ENCODE peak calls at places on chromosome 4, in five cellular contexts. I, E, R, O and M are unnamed samples.

GRCh38 chr4:98557497-98557896 is 100.9 kb downstream of the TSPAN5 start:
- DNase-seq in O (no peak), E (peak), I (no peak), R (no peak), M (no peak)

GRCh38 chr4:4995103-4995761 is 24.0 kb downstream of the CYTL1 start:
- DNase-seq in I (peak), O (peak), E (peak), R (no peak), M (peak)

GRCh38 chr4:127788517-127788916 is 6.4 kb downstream of the HSPA4L start:
- DNase-seq in E (peak), O (no peak), R (no peak), I (no peak), M (peak)

GRCh38 chr4:181684310-181684709 is 558.9 kb upstream of the TENM3 start:
- DNase-seq in E (no peak), R (no peak), I (no peak), O (no peak), M (no peak)

GRCh38 chr4:84734037-84734436 is 151.1 kb downstream of the CDS1 start:
- DNase-seq in R (no peak), O (no peak), I (no peak), E (no peak), M (no peak)

GRCh38 chr4:100984901-100985300 is 362.4 kb downstream of the PPP3CA start:
- DNase-seq in I (no peak), O (no peak), E (no peak), R (no peak), M (no peak)

GRCh38 chr4:127055349-127055748 is 577.4 kb upstream of the INTU start:
- DNase-seq in R (no peak), O (no peak), E (no peak), I (no peak), M (no peak)

GRCh38 chr4:25486171-25486570 is 109.1 kb downstream of the ANAPC4 start:
- DNase-seq in I (no peak), R (no peak), O (no peak), E (no peak), M (no peak)

GRCh38 chr4:142696334-142697122 is 149.6 kb downstream of the INPP4B start:
- DNase-seq in R (no peak), O (no peak), E (no peak), I (no peak), M (no peak)

GRCh38 chr4:147760695-147761094 is 28.8 kb downstream of the ARHGAP10 start:
- DNase-seq in O (no peak), E (no peak), R (no peak), I (no peak), M (no peak)

GRCh38 chr4:93495346-93495745 is 333.2 kb upstream of the ATOH1 start:
- DNase-seq in I (no peak), O (no peak), R (no peak), E (no peak), M (no peak)

GRCh38 chr4:142743071-142743825 is 102.9 kb downstream of the INPP4B start:
- DNase-seq in R (no peak), E (no peak), I (no peak), O (no peak), M (no peak)

GRCh38 chr4:5366421-5366820 is 315.1 kb downstream of the STK32B start:
- DNase-seq in R (no peak), I (no peak), E (no peak), O (no peak), M (no peak)

GRCh38 chr4:166318810-166319525 is 445.9 kb downstream of the TLL1 start:
- DNase-seq in O (no peak), E (no peak), I (no peak), R (no peak), M (no peak)

GRCh38 chr4:144754562-144755410 is 108.8 kb downstream of the HHIP start:
- DNase-seq in E (peak), I (no peak), R (no peak), O (no peak), M (no peak)

GRCh38 chr4:185128272-185129119 is 14.6 kb upstream of the SLC25A4 start:
- DNase-seq in I (no peak), E (no peak), R (no peak), O (peak), M (peak)

GRCh38 chr4:22287626-22288025 is 228.2 kb downstream of the ADGRA3 start:
- DNase-seq in I (no peak), E (no peak), O (no peak), R (no peak), M (no peak)

GRCh38 chr4:110616162-110617062 is 6.5 kb downstream of the PITX2 start:
- DNase-seq in O (no peak), E (no peak), R (no peak), I (no peak), M (no peak)

GRCh38 chr4:61734409-61734808 is 534.3 kb downstream of the ADGRL3 start:
- DNase-seq in R (no peak), O (no peak), E (no peak), I (no peak), M (no peak)

GRCh38 chr4:23889368-23889767 is 479 bp downstream of the PPARGC1A start:
- DNase-seq in I (no peak), O (no peak), R (no peak), E (no peak), M (no peak)

GRCh38 chr4:183659919-183660318 is 826 bp downstream of the TRAPPC11 start:
- DNase-seq in E (no peak), R (no peak), I (no peak), O (no peak), M (peak)

GRCh38 chr4:183471960-183472708 is 27.7 kb downstream of the CDKN2AIP start:
- DNase-seq in E (peak), I (peak), R (peak), O (peak), M (peak)

GRCh38 chr4:40238008-40238699 is 41.3 kb downstream of the RHOH start:
- DNase-seq in R (no peak), O (no peak), I (no peak), E (no peak), M (no peak)

GRCh38 chr4:99715286-99715685 is 57.7 kb upstream of the C4orf54 start:
- DNase-seq in O (no peak), R (no peak), I (no peak), E (no peak), M (no peak)

GRCh38 chr4:2902126-2902525 is 58.5 kb downstream of the ADD1 start:
- DNase-seq in R (no peak), I (no peak), O (no peak), E (no peak), M (no peak)

GRCh38 chr4:15755781-15756180 is 22.3 kb upstream of the CD38 start:
- DNase-seq in O (no peak), R (no peak), I (no peak), E (no peak), M (no peak)

GRCh38 chr4:44914223-44914622 is 187.9 kb upstream of the GNPDA2 start:
- DNase-seq in R (no peak), E (no peak), I (no peak), O (no peak), M (no peak)

GRCh38 chr4:38060829-38061431 is 100.7 kb downstream of the PTTG2 start:
- DNase-seq in R (no peak), O (no peak), E (no peak), I (no peak), M (no peak)

GRCh38 chr4:40523581-40523980 is 106.1 kb downstream of the RBM47 start:
- DNase-seq in R (no peak), E (no peak), I (no peak), O (no peak), M (no peak)

GRCh38 chr4:120432451-120432850 is 365.8 kb upstream of the MAD2L1 start:
- DNase-seq in I (no peak), E (no peak), R (no peak), O (no peak), M (no peak)

GRCh38 chr4:182832352-182833120 is 84.7 kb downstream of the DCTD start:
- DNase-seq in O (no peak), E (no peak), I (no peak), R (no peak), M (no peak)

GRCh38 chr4:2413821-2414610 is 4.4 kb downstream of the ZFYVE28 start:
- DNase-seq in R (no peak), I (no peak), O (no peak), E (no peak), M (no peak)

GRCh38 chr4:184400891-184401290 is 73.5 kb downstream of the IRF2 start:
- DNase-seq in E (no peak), I (no peak), O (no peak), R (no peak), M (no peak)

GRCh38 chr4:6693274-6694176 is at the start of gene S100P:
- DNase-seq in O (no peak), R (no peak), E (no peak), I (no peak), M (no peak)
- TF ChIP-seq POLR2A in O (no peak), R (no peak), E (no peak), I (no peak), M (no peak)

GRCh38 chr4:158825443-158826036 is 56.7 kb downstream of the FNIP2 start:
- DNase-seq in O (no peak), I (no peak), E (no peak), R (no peak), M (peak)

GRCh38 chr4:158824425-158825274 is 55.8 kb downstream of the FNIP2 start:
- DNase-seq in R (no peak), I (peak), E (no peak), O (no peak), M (no peak)

GRCh38 chr4:158827475-158828085 is 58.8 kb downstream of the FNIP2 start:
- DNase-seq in R (no peak), E (no peak), I (no peak), O (no peak), M (peak)

GRCh38 chr4:158826882-158827281 is 58.1 kb downstream of the FNIP2 start:
- DNase-seq in R (no peak), E (no peak), O (no peak), I (no peak), M (peak)

GRCh38 chr4:158826057-158826456 is 57.2 kb downstream of the FNIP2 start:
- DNase-seq in O (no peak), E (no peak), I (no peak), R (no peak), M (no peak)
- TF ChIP-seq POLR2A in O (no peak), E (no peak), I (no peak), R (no peak), M (no peak)

GRCh38 chr4:137531951-137532868 is at the start of gene PCDH18:
- DNase-seq in R (peak), I (peak), E (no peak), O (no peak), M (no peak)
- TF ChIP-seq POLR2A in R (no peak), I (no peak), E (no peak), O (no peak), M (no peak)

GRCh38 chr4:89894654-89895652 is at the start of gene MMRN1:
- DNase-seq in R (no peak), O (no peak), I (no peak), E (no peak), M (peak)
- TF ChIP-seq POLR2A in R (no peak), O (no peak), I (no peak), E (no peak), M (no peak)

GRCh38 chr4:102758241-102758871 is 2.4 kb downstream of the MANBA start:
- DNase-seq in I (no peak), O (no peak), E (no peak), R (no peak), M (no peak)

GRCh38 chr4:102761478-102761790 is 666 bp upstream of the MANBA start:
- DNase-seq in E (no peak), O (no peak), R (no peak), I (no peak), M (no peak)

GRCh38 chr4:102761902-102762301 is 1.1 kb upstream of the MANBA start:
- DNase-seq in R (no peak), O (no peak), E (no peak), I (no peak), M (no peak)

GRCh38 chr4:102759835-102760644 is 728 bp downstream of the MANBA start:
- DNase-seq in E (no peak), O (no peak), I (no peak), R (peak), M (peak)

GRCh38 chr4:102760645-102761477 is at the start of gene MANBA:
- DNase-seq in R (peak), E (peak), O (peak), I (peak), M (peak)
- TF ChIP-seq POLR2A in R (peak), E (peak), O (peak), I (peak), M (peak)

GRCh38 chr4:7067147-7067522 is 729 bp downstream of the GRPEL1 start:
- DNase-seq in I (peak), R (no peak), E (no peak), O (no peak), M (no peak)

GRCh38 chr4:7066493-7066892 is 1.4 kb downstream of the GRPEL1 start:
- DNase-seq in O (no peak), I (no peak), E (no peak), R (no peak), M (no peak)

GRCh38 chr4:7068883-7069282 is 1.0 kb upstream of the GRPEL1 start:
- DNase-seq in E (no peak), R (no peak), O (no peak), I (no peak), M (peak)

GRCh38 chr4:7067523-7068278 is at the start of gene GRPEL1:
- DNase-seq in I (peak), O (peak), R (peak), E (peak), M (peak)

DNA sequence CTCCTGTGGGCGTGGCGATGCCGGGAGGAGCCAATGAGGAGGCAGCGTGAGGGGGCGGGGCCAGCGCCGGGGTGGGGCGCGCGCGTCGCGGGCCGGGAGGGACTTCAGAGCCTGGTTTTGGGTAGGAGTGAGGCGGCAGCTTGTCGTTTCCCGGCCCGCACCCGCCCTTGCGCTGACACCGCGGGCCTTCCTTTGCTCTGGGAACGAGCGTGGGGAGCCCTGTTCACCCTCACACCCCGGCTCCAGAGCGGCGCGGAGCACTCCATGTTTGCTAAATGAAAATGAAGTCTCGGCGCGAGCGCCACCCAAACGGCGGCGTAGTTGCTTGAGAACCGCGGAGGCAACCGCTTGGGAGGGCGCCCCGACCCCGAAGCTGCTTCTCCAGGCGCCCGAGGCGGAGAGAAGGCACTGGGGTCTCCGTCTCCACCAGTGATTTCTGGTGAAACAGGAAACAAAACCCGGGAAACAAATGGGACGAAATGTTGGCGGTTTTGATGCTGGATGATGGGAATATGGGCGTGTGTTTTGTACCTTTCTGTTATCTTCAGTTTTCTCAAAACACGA is 497 bp upstream of the GRPEL1 start:
- DNase-seq in O (no peak), E (no peak), R (no peak), I (no peak), M (no peak)
- TF ChIP-seq POLR2A in O (peak), E (peak), R (peak), I (no peak), M (peak)